ENCODE peak calls at places on chromosomes 13 and 19, in eight cellular contexts. S is GM12865, L is mucosa of descending colon, K is OCI-LY7, N is WERI-Rb-1, Z is stomach, Y is body of pancreas, F is GM23248. J is an unnamed sample.

GRCh38 chr19:16078311-16078758 is 2.0 kb downstream of the TPM4 start:
- DNase-seq in F (peak; percentile 88), S (peak; percentile 74), L (peak; percentile 47), N (peak; percentile 77), Y (no peak), K (peak; percentile 54), Z (no peak), J (peak; percentile 81)

GRCh38 chr19:18649371-18650047 is 12.7 kb downstream of the KLHL26 start:
- DNase-seq in L (peak; percentile 57), Y (no peak), S (no peak), N (no peak), Z (no peak), F (peak; percentile 52), K (no peak), J (peak; percentile 77)

GRCh38 chr13:94412870-94413269 is 66.6 kb downstream of the DCT start:
- DNase-seq in F (no peak), L (no peak), S (no peak), Y (no peak), Z (no peak), N (no peak), K (no peak), J (no peak)

GRCh38 chr19:20259615-20260014 is 92.6 kb downstream of the ZNF486 start:
- DNase-seq in Z (no peak), N (no peak), F (no peak), L (no peak), K (no peak), S (no peak), Y (no peak), J (no peak)

GRCh38 chr13:73776137-73776785 is 357.9 kb downstream of the KLF12 start:
- DNase-seq in L (no peak), K (no peak), N (no peak), S (no peak), Z (no peak), F (no peak), Y (no peak), J (no peak)

GRCh38 chr13:42412812-42413795 is 141.2 kb downstream of the AKAP11 start:
- DNase-seq in K (no peak), N (no peak), Y (no peak), Z (no peak), L (no peak), S (peak; percentile 77), F (no peak), J (no peak)

GRCh38 chr13:21986602-21987001 is 315.7 kb downstream of the FGF9 start:
- DNase-seq in S (no peak), N (no peak), L (no peak), F (peak; percentile 20), Y (peak; percentile 18), K (no peak), Z (peak; percentile 31), J (no peak)

GRCh38 chr19:5711713-5712161 is 8.2 kb downstream of the LONP1 start:
- DNase-seq in L (no peak), Z (no peak), S (no peak), K (no peak), F (no peak), Y (no peak), N (no peak), J (no peak)

GRCh38 chr13:23205807-23206206 is 25.0 kb downstream of the SGCG start:
- DNase-seq in S (no peak), K (no peak), F (no peak), Z (no peak), Y (no peak), N (no peak), L (no peak), J (no peak)

GRCh38 chr13:21234537-21234936 is 58.1 kb downstream of the MRPL57 start:
- DNase-seq in N (peak; percentile 96), L (no peak), S (no peak), F (peak; percentile 65), Z (no peak), Y (no peak), K (no peak), J (no peak)

GRCh38 chr13:102461302-102461701 is 59.5 kb upstream of the FGF14 start:
- DNase-seq in F (no peak), S (no peak), Z (no peak), N (no peak), K (no peak), Y (no peak), L (no peak), J (peak; percentile 29)

GRCh38 chr19:13089139-13089856 is 13.4 kb downstream of the LYL1 start:
- DNase-seq in K (peak; percentile 62), L (no peak), Y (no peak), F (peak; percentile 69), S (peak; percentile 35), Z (no peak), N (peak; percentile 76), J (peak; percentile 2)

GRCh38 chr13:113763961-113764792 is 5.2 kb downstream of the TMEM255B start:
- DNase-seq in Y (no peak), S (no peak), L (no peak), K (no peak), F (no peak), Z (no peak), N (peak; percentile 6), J (no peak)

GRCh38 chr19:10517760-10518443 is 655 bp upstream of the S1PR5 start:
- DNase-seq in K (no peak), L (no peak), F (peak; percentile 62), Y (no peak), N (no peak), S (no peak), Z (no peak), J (peak; percentile 34)

GRCh38 chr13:95002968-95003813 is 290.8 kb upstream of the SOX21 start:
- DNase-seq in N (no peak), Z (no peak), L (no peak), S (no peak), K (no peak), Y (no peak), F (no peak), J (no peak)

GRCh38 chr13:43363156-43363918 is 340.0 kb downstream of the DNAJC15 start:
- DNase-seq in N (no peak), F (peak; percentile 70), K (no peak), Y (no peak), S (no peak), L (no peak), Z (no peak), J (no peak)

GRCh38 chr19:46408611-46409039 is 4.7 kb downstream of the CCDC8 start:
- DNase-seq in F (peak; percentile 60), L (peak; percentile 48), K (no peak), N (peak; percentile 54), Y (peak; percentile 61), S (no peak), Z (peak; percentile 48), J (no peak)

GRCh38 chr19:46407891-46408426 is 5.4 kb downstream of the CCDC8 start:
- DNase-seq in S (no peak), K (no peak), F (no peak), L (no peak), N (no peak), Y (no peak), Z (no peak), J (no peak)

GRCh38 chr19:46404884-46405658 is 8.3 kb downstream of the CCDC8 start:
- DNase-seq in L (peak; percentile 18), Z (no peak), Y (peak; percentile 45), F (no peak), K (peak; percentile 80), S (no peak), N (no peak), J (no peak)

GRCh38 chr19:46404039-46404883 is 9.1 kb downstream of the CCDC8 start:
- DNase-seq in N (no peak), Z (peak; percentile 35), F (peak; percentile 38), K (peak; percentile 40), Y (peak; percentile 74), L (peak; percentile 76), S (no peak), J (no peak)

DNA sequence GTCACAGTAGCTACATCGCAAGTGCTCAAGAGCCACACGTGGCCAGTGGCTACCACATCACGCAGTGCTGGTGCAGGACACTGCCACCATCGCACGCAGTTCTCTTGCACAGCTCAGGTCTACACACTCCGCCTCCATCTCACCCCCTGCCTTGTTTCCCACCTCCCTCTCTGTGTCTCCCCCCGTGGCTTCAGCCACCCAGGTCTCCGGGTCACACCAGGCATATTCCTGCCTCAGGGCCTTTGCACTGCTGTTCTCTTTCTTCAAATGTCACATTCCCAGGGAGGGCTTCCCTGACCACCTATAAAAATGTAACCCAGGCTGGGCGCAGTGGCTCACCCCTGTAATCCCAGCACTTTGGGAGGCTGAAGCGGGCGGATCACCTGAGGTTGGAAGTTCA is 10.6 kb downstream of the CCDC8 start:
- DNase-seq in N (no peak), F (no peak), K (no peak), Y (no peak), Z (no peak), S (no peak), L (peak; percentile 22), J (no peak)
- H3K4me3 ChIP-seq in N (no peak overlapping the region), F (no peak overlapping the region), K (no peak overlapping the region), Y (no peak overlapping the region), Z (no peak overlapping the region), S (no peak overlapping the region), L (no peak overlapping the region), J (no peak overlapping the region)

GRCh38 chr19:38788478-38789243 is at the start of gene LGALS7B:
- DNase-seq in S (no peak), K (no peak), F (no peak), L (no peak), Z (no peak), N (no peak), Y (no peak), J (peak; percentile 58)
- H3K4me3 ChIP-seq in S (no peak within 1 kb of the TSS), K (no peak within 1 kb of the TSS), F (no peak within 1 kb of the TSS), L (no peak within 1 kb of the TSS), Z (no peak within 1 kb of the TSS), N (no peak within 1 kb of the TSS), Y (no peak within 1 kb of the TSS), J (peak within 1 kb of the TSS; percentile 42)

GRCh38 chr19:48511321-48511731 is 309 bp downstream of the LMTK3 start:
- DNase-seq in L (no peak), K (no peak), N (no peak), Y (no peak), Z (no peak), S (no peak), F (no peak), J (no peak)
- H3K4me3 ChIP-seq in L (no peak overlapping the region), K (peak overlapping the region; percentile 79), N (peak overlapping the region; percentile 35), Y (no peak overlapping the region), Z (peak overlapping the region; percentile 22), S (no peak overlapping the region), F (no peak overlapping the region), J (no peak overlapping the region)

DNA sequence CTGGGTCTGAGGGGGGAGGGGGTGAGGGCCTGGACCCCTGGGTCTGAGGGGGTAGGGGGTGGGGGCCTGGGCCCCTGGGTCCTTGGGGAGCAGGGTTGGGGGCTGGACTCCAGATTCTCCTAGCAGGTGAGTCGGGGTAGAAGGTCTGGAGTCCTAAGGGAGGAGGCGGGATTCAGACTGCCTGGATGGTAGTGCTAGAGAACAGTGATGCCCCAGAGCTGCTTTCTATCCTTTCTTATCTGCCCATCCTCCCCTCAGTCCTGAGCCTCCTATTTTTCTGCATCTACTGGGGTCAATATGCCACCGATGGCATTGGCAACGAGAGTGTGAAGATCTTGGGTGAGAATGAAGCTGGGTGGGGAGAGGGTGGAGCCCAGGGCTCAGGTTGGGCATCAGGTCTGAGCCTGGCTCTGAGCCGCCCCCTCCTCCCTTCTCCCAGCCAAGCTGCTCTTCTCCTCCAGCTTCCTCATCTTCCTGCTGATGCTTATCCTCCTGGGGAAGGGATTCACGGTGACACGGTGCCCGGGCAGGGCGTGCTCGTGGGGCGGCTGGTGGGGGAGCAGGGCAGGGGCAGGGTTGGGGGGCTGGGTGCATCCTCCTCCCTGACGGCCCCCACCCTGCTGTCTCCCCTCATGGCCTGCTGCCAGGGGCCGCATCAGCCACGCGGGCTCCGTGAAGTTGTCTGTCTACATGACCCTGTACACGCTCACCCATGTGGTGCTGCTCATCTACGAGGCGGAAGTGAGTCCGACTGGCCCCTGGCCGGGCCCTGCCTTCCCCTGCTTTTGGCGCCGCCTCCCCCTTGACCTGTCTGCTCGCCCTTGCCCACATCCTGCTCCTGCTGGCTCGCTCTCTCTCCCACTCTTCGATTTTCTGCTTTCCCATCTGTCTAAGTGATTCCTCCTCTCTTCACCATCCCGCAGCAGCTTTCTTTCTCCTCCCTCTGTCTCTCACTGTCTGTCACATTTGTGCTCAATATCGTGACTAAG is 3.4 kb downstream of the TMEM145 start:
- DNase-seq in S (peak; percentile 76), F (peak; percentile 51), K (peak; percentile 55), N (no peak), L (peak; percentile 56), Y (no peak), Z (no peak), J (no peak)
- H3K4me3 ChIP-seq in S (peak overlapping the region; percentile 6), F (peak overlapping the region; percentile 1), K (peak overlapping the region; percentile 24), N (no peak overlapping the region), L (no peak overlapping the region), Y (no peak overlapping the region), Z (no peak overlapping the region), J (no peak overlapping the region)

J was measured in bronchial epithelial cell.